ENCODE peak calls at places on chromosomes 3 and 15, in four cellular contexts. X, F, P and O are unnamed samples.

GRCh38 chr15:100229181-100230163 is 112.3 kb downstream of the ADAMTS17 start:
- DNase-seq in X (no peak), F (no peak), P (no peak), O (no peak)

GRCh38 chr3:27479816-27480543 is 4.2 kb downstream of the SLC4A7 start:
- DNase-seq in X (no peak), F (no peak), P (no peak), O (peak; percentile 70)

GRCh38 chr3:104514371-104514770 is 852.3 kb upstream of the ALCAM start:
- DNase-seq in X (no peak), F (no peak), P (no peak), O (no peak)

GRCh38 chr3:76753599-76753998 is 286.3 kb upstream of the ROBO2 start:
- DNase-seq in X (no peak), F (no peak), P (peak; percentile 16), O (no peak)

GRCh38 chr3:172557515-172558220 is 34.4 kb upstream of the TNFSF10 start:
- DNase-seq in X (peak; percentile 89), F (no peak), P (no peak), O (no peak)

GRCh38 chr15:82159922-82160321 is 102.6 kb downstream of the EFL1 start:
- DNase-seq in X (peak; percentile 90), F (no peak), P (no peak), O (no peak)

GRCh38 chr15:41154412-41154811 is 38.3 kb upstream of the INO80 start:
- DNase-seq in X (no peak), F (no peak), P (no peak), O (no peak)

GRCh38 chr3:71045212-71045916 is 538.2 kb downstream of the FOXP1 start:
- DNase-seq in X (no peak), F (no peak), P (no peak), O (no peak)

GRCh38 chr15:68405426-68406250 is 26.3 kb downstream of the ITGA11 start:
- DNase-seq in X (no peak), F (no peak), P (no peak), O (no peak)

GRCh38 chr15:38190501-38190900 is 62.1 kb upstream of the SPRED1 start:
- DNase-seq in X (no peak), F (no peak), P (no peak), O (no peak)

GRCh38 chr3:101849714-101850326 is 506 bp downstream of the NFKBIZ start:
- DNase-seq in X (no peak), F (peak; percentile 66), P (peak; percentile 52), O (peak; percentile 67)

GRCh38 chr15:98653686-98654085 is 5.3 kb downstream of the IGF1R start:
- DNase-seq in X (no peak), F (no peak), P (no peak), O (no peak)

GRCh38 chr3:166457382-166457781 is 620.2 kb upstream of the BCHE start:
- DNase-seq in X (no peak), F (no peak), P (no peak), O (no peak)

GRCh38 chr15:84981711-84982300 is at the start of gene PDE8A:
- DNase-seq in X (no peak), F (peak; percentile 63), P (peak; percentile 62), O (peak; percentile 60)

GRCh38 chr3:125102470-125102869 is 46.7 kb upstream of the HEG1 start:
- DNase-seq in X (no peak), F (no peak), P (peak; percentile 12), O (no peak)

GRCh38 chr3:122151480-122151879 is 32.0 kb upstream of the CASR start:
- DNase-seq in X (peak; percentile 95), F (no peak), P (no peak), O (no peak)

GRCh38 chr15:92879949-92880725 is 20.0 kb upstream of the CHD2 start:
- DNase-seq in X (no peak), F (no peak), P (no peak), O (no peak)

GRCh38 chr3:3178498-3179328 is 778 bp downstream of the CRBN start:
- DNase-seq in X (no peak), F (no peak), P (no peak), O (no peak)

GRCh38 chr3:191383104-191383503 is 52.8 kb upstream of the UTS2B start:
- DNase-seq in X (no peak), F (no peak), P (no peak), O (no peak)

GRCh38 chr15:78255421-78256043 is 8.8 kb upstream of the DNAJA4 start:
- DNase-seq in X (no peak), F (no peak), P (no peak), O (no peak)

GRCh38 chr15:59814409-59814808 is 125.3 kb upstream of the BNIP2 start:
- DNase-seq in X (no peak), F (no peak), P (no peak), O (peak; percentile 51)